ENCODE peak calls at places on chromosomes 6 and 20, in eight cellular contexts. One of them, this sample, is unnamed.

GRCh38 chr6:13575377-13575775 is 975 bp downstream of the SIRT5 start:
- DNase-seq in transverse colon: no peak
- DNase-seq in cardiac fibroblast: no peak
- DNase-seq in HT-29: no peak
- DNase-seq in frontal cortex: no peak
- DNase-seq in activated CD8-positive, alpha-beta memory T cell treated with anti-CD3 and anti-CD28 coated beads for 4 hours: peak; percentile 47
- DNase-seq in skeletal muscle cell: no peak
- DNase-seq in activated effector memory CD4-positive, alpha-beta T cell treated with anti-CD3 and anti-CD28 coated beads, Interleukin-2, amount 50 U/mL, for 16 hours: no peak
- DNase-seq in this sample: no peak

GRCh38 chr6:28393912-28394662 is 5.5 kb downstream of the ZSCAN12 start:
- DNase-seq in activated CD8-positive, alpha-beta memory T cell treated with anti-CD3 and anti-CD28 coated beads for 4 hours: no peak
- DNase-seq in activated effector memory CD4-positive, alpha-beta T cell treated with anti-CD3 and anti-CD28 coated beads, Interleukin-2, amount 50 U/mL, for 16 hours: no peak
- DNase-seq in HT-29: peak; percentile 36
- DNase-seq in skeletal muscle cell: no peak
- DNase-seq in transverse colon: no peak
- DNase-seq in frontal cortex: no peak
- DNase-seq in cardiac fibroblast: peak; percentile 33
- DNase-seq in this sample: no peak

GRCh38 chr6:41707565-41708200 is 27.7 kb downstream of the TFEB start:
- DNase-seq in transverse colon: no peak
- DNase-seq in HT-29: no peak
- DNase-seq in frontal cortex: no peak
- DNase-seq in activated CD8-positive, alpha-beta memory T cell treated with anti-CD3 and anti-CD28 coated beads for 4 hours: no peak
- DNase-seq in skeletal muscle cell: no peak
- DNase-seq in cardiac fibroblast: no peak
- DNase-seq in activated effector memory CD4-positive, alpha-beta T cell treated with anti-CD3 and anti-CD28 coated beads, Interleukin-2, amount 50 U/mL, for 16 hours: peak; percentile 74
- DNase-seq in this sample: no peak

GRCh38 chr6:76697585-76697984 is 625.1 kb upstream of the IMPG1 start:
- DNase-seq in cardiac fibroblast: peak; percentile 34
- DNase-seq in HT-29: peak; percentile 46
- DNase-seq in activated CD8-positive, alpha-beta memory T cell treated with anti-CD3 and anti-CD28 coated beads for 4 hours: no peak
- DNase-seq in skeletal muscle cell: no peak
- DNase-seq in activated effector memory CD4-positive, alpha-beta T cell treated with anti-CD3 and anti-CD28 coated beads, Interleukin-2, amount 50 U/mL, for 16 hours: no peak
- DNase-seq in frontal cortex: no peak
- DNase-seq in transverse colon: no peak
- DNase-seq in this sample: no peak

GRCh38 chr6:82862543-82862942 is 203.1 kb downstream of the UBE3D start:
- DNase-seq in frontal cortex: no peak
- DNase-seq in transverse colon: no peak
- DNase-seq in activated effector memory CD4-positive, alpha-beta T cell treated with anti-CD3 and anti-CD28 coated beads, Interleukin-2, amount 50 U/mL, for 16 hours: no peak
- DNase-seq in HT-29: no peak
- DNase-seq in activated CD8-positive, alpha-beta memory T cell treated with anti-CD3 and anti-CD28 coated beads for 4 hours: no peak
- DNase-seq in cardiac fibroblast: peak; percentile 64
- DNase-seq in skeletal muscle cell: peak; percentile 38
- DNase-seq in this sample: no peak

GRCh38 chr6:68126089-68126749 is 508.9 kb upstream of the ADGRB3 start:
- DNase-seq in cardiac fibroblast: no peak
- DNase-seq in activated CD8-positive, alpha-beta memory T cell treated with anti-CD3 and anti-CD28 coated beads for 4 hours: no peak
- DNase-seq in frontal cortex: no peak
- DNase-seq in activated effector memory CD4-positive, alpha-beta T cell treated with anti-CD3 and anti-CD28 coated beads, Interleukin-2, amount 50 U/mL, for 16 hours: no peak
- DNase-seq in skeletal muscle cell: no peak
- DNase-seq in HT-29: no peak
- DNase-seq in transverse colon: no peak
- DNase-seq in this sample: no peak

GRCh38 chr6:100665041-100665380 is 200.3 kb upstream of the SIM1 start:
- DNase-seq in cardiac fibroblast: no peak
- DNase-seq in HT-29: no peak
- DNase-seq in frontal cortex: no peak
- DNase-seq in transverse colon: peak; percentile 19
- DNase-seq in skeletal muscle cell: no peak
- DNase-seq in activated CD8-positive, alpha-beta memory T cell treated with anti-CD3 and anti-CD28 coated beads for 4 hours: no peak
- DNase-seq in activated effector memory CD4-positive, alpha-beta T cell treated with anti-CD3 and anti-CD28 coated beads, Interleukin-2, amount 50 U/mL, for 16 hours: no peak
- DNase-seq in this sample: no peak

GRCh38 chr6:146990821-146991798 is 213.1 kb upstream of the STXBP5 start:
- DNase-seq in activated CD8-positive, alpha-beta memory T cell treated with anti-CD3 and anti-CD28 coated beads for 4 hours: no peak
- DNase-seq in transverse colon: no peak
- DNase-seq in frontal cortex: no peak
- DNase-seq in activated effector memory CD4-positive, alpha-beta T cell treated with anti-CD3 and anti-CD28 coated beads, Interleukin-2, amount 50 U/mL, for 16 hours: no peak
- DNase-seq in HT-29: peak; percentile 39
- DNase-seq in skeletal muscle cell: peak; percentile 77
- DNase-seq in cardiac fibroblast: peak; percentile 69
- DNase-seq in this sample: no peak

GRCh38 chr6:155187994-155188706 is 75.7 kb upstream of the CLDN20 start:
- DNase-seq in HT-29: no peak
- DNase-seq in frontal cortex: no peak
- DNase-seq in skeletal muscle cell: no peak
- DNase-seq in activated CD8-positive, alpha-beta memory T cell treated with anti-CD3 and anti-CD28 coated beads for 4 hours: no peak
- DNase-seq in transverse colon: no peak
- DNase-seq in activated effector memory CD4-positive, alpha-beta T cell treated with anti-CD3 and anti-CD28 coated beads, Interleukin-2, amount 50 U/mL, for 16 hours: no peak
- DNase-seq in cardiac fibroblast: peak; percentile 31
- DNase-seq in this sample: no peak

GRCh38 chr6:43570876-43571441 is 4.9 kb downstream of the XPO5 start:
- DNase-seq in transverse colon: no peak
- DNase-seq in skeletal muscle cell: peak; percentile 2
- DNase-seq in HT-29: no peak
- DNase-seq in activated CD8-positive, alpha-beta memory T cell treated with anti-CD3 and anti-CD28 coated beads for 4 hours: no peak
- DNase-seq in activated effector memory CD4-positive, alpha-beta T cell treated with anti-CD3 and anti-CD28 coated beads, Interleukin-2, amount 50 U/mL, for 16 hours: no peak
- DNase-seq in cardiac fibroblast: no peak
- DNase-seq in frontal cortex: no peak
- DNase-seq in this sample: no peak

GRCh38 chr20:48926816-48927215 is 5.3 kb downstream of the ARFGEF2 start:
- DNase-seq in HT-29: no peak
- DNase-seq in frontal cortex: no peak
- DNase-seq in transverse colon: no peak
- DNase-seq in skeletal muscle cell: no peak
- DNase-seq in cardiac fibroblast: no peak
- DNase-seq in activated CD8-positive, alpha-beta memory T cell treated with anti-CD3 and anti-CD28 coated beads for 4 hours: no peak
- DNase-seq in activated effector memory CD4-positive, alpha-beta T cell treated with anti-CD3 and anti-CD28 coated beads, Interleukin-2, amount 50 U/mL, for 16 hours: no peak
- DNase-seq in this sample: no peak

GRCh38 chr6:107917468-107918375 is 40.3 kb downstream of the SEC63 start:
- DNase-seq in transverse colon: no peak
- DNase-seq in cardiac fibroblast: no peak
- DNase-seq in frontal cortex: no peak
- DNase-seq in activated effector memory CD4-positive, alpha-beta T cell treated with anti-CD3 and anti-CD28 coated beads, Interleukin-2, amount 50 U/mL, for 16 hours: no peak
- DNase-seq in skeletal muscle cell: no peak
- DNase-seq in activated CD8-positive, alpha-beta memory T cell treated with anti-CD3 and anti-CD28 coated beads for 4 hours: no peak
- DNase-seq in HT-29: no peak
- DNase-seq in this sample: no peak

GRCh38 chr6:13277231-13277630 is 51.1 kb downstream of the TBC1D7 start:
- DNase-seq in frontal cortex: no peak
- DNase-seq in activated effector memory CD4-positive, alpha-beta T cell treated with anti-CD3 and anti-CD28 coated beads, Interleukin-2, amount 50 U/mL, for 16 hours: peak; percentile 34
- DNase-seq in activated CD8-positive, alpha-beta memory T cell treated with anti-CD3 and anti-CD28 coated beads for 4 hours: no peak
- DNase-seq in transverse colon: no peak
- DNase-seq in cardiac fibroblast: no peak
- DNase-seq in skeletal muscle cell: no peak
- DNase-seq in HT-29: no peak
- DNase-seq in this sample: no peak

GRCh38 chr20:64214113-64214512 is 41.4 kb upstream of the PCMTD2 start:
- DNase-seq in activated effector memory CD4-positive, alpha-beta T cell treated with anti-CD3 and anti-CD28 coated beads, Interleukin-2, amount 50 U/mL, for 16 hours: no peak
- DNase-seq in skeletal muscle cell: no peak
- DNase-seq in transverse colon: no peak
- DNase-seq in HT-29: no peak
- DNase-seq in cardiac fibroblast: no peak
- DNase-seq in activated CD8-positive, alpha-beta memory T cell treated with anti-CD3 and anti-CD28 coated beads for 4 hours: no peak
- DNase-seq in frontal cortex: no peak
- DNase-seq in this sample: no peak

GRCh38 chr6:33755070-33755869 is 8.6 kb upstream of the IP6K3 start:
- DNase-seq in HT-29: no peak
- DNase-seq in skeletal muscle cell: no peak
- DNase-seq in frontal cortex: no peak
- DNase-seq in transverse colon: no peak
- DNase-seq in activated CD8-positive, alpha-beta memory T cell treated with anti-CD3 and anti-CD28 coated beads for 4 hours: no peak
- DNase-seq in cardiac fibroblast: no peak
- DNase-seq in activated effector memory CD4-positive, alpha-beta T cell treated with anti-CD3 and anti-CD28 coated beads, Interleukin-2, amount 50 U/mL, for 16 hours: no peak
- DNase-seq in this sample: no peak

GRCh38 chr6:14550817-14551216 is 433.2 kb downstream of the CD83 start:
- DNase-seq in skeletal muscle cell: peak; percentile 71
- DNase-seq in HT-29: no peak
- DNase-seq in transverse colon: peak; percentile 37
- DNase-seq in activated effector memory CD4-positive, alpha-beta T cell treated with anti-CD3 and anti-CD28 coated beads, Interleukin-2, amount 50 U/mL, for 16 hours: no peak
- DNase-seq in activated CD8-positive, alpha-beta memory T cell treated with anti-CD3 and anti-CD28 coated beads for 4 hours: no peak
- DNase-seq in frontal cortex: no peak
- DNase-seq in cardiac fibroblast: peak; percentile 45
- DNase-seq in this sample: no peak

GRCh38 chr6:73521351-73522254 is 771 bp upstream of the EEF1A1 start:
- DNase-seq in frontal cortex: peak; percentile 49
- DNase-seq in skeletal muscle cell: peak; percentile 67
- DNase-seq in activated CD8-positive, alpha-beta memory T cell treated with anti-CD3 and anti-CD28 coated beads for 4 hours: no peak
- DNase-seq in cardiac fibroblast: peak; percentile 84
- DNase-seq in activated effector memory CD4-positive, alpha-beta T cell treated with anti-CD3 and anti-CD28 coated beads, Interleukin-2, amount 50 U/mL, for 16 hours: no peak
- DNase-seq in HT-29: peak; percentile 86
- DNase-seq in transverse colon: no peak
- DNase-seq in this sample: peak; percentile 48

GRCh38 chr6:156948807-156949206 is 171.6 kb downstream of the ARID1B start:
- DNase-seq in skeletal muscle cell: no peak
- DNase-seq in frontal cortex: no peak
- DNase-seq in activated effector memory CD4-positive, alpha-beta T cell treated with anti-CD3 and anti-CD28 coated beads, Interleukin-2, amount 50 U/mL, for 16 hours: no peak
- DNase-seq in HT-29: peak; percentile 45
- DNase-seq in activated CD8-positive, alpha-beta memory T cell treated with anti-CD3 and anti-CD28 coated beads for 4 hours: no peak
- DNase-seq in cardiac fibroblast: peak; percentile 53
- DNase-seq in transverse colon: no peak
- DNase-seq in this sample: no peak

GRCh38 chr6:2450546-2450945 is 205.1 kb upstream of the GMDS start:
- DNase-seq in cardiac fibroblast: peak; percentile 10
- DNase-seq in transverse colon: peak; percentile 82
- DNase-seq in activated effector memory CD4-positive, alpha-beta T cell treated with anti-CD3 and anti-CD28 coated beads, Interleukin-2, amount 50 U/mL, for 16 hours: no peak
- DNase-seq in frontal cortex: no peak
- DNase-seq in skeletal muscle cell: no peak
- DNase-seq in HT-29: peak; percentile 77
- DNase-seq in activated CD8-positive, alpha-beta memory T cell treated with anti-CD3 and anti-CD28 coated beads for 4 hours: no peak
- DNase-seq in this sample: no peak

GRCh38 chr6:24492475-24492874 is 2.3 kb upstream of the ALDH5A1 start:
- DNase-seq in cardiac fibroblast: peak; percentile 21
- DNase-seq in transverse colon: peak; percentile 23
- DNase-seq in HT-29: no peak
- DNase-seq in skeletal muscle cell: no peak
- DNase-seq in activated CD8-positive, alpha-beta memory T cell treated with anti-CD3 and anti-CD28 coated beads for 4 hours: no peak
- DNase-seq in frontal cortex: no peak
- DNase-seq in activated effector memory CD4-positive, alpha-beta T cell treated with anti-CD3 and anti-CD28 coated beads, Interleukin-2, amount 50 U/mL, for 16 hours: no peak
- DNase-seq in this sample: no peak

GRCh38 chr6:157263146-157263545 is 60.2 kb downstream of the TMEM242 start:
- DNase-seq in HT-29: no peak
- DNase-seq in activated effector memory CD4-positive, alpha-beta T cell treated with anti-CD3 and anti-CD28 coated beads, Interleukin-2, amount 50 U/mL, for 16 hours: no peak
- DNase-seq in transverse colon: no peak
- DNase-seq in cardiac fibroblast: no peak
- DNase-seq in skeletal muscle cell: no peak
- DNase-seq in frontal cortex: no peak
- DNase-seq in activated CD8-positive, alpha-beta memory T cell treated with anti-CD3 and anti-CD28 coated beads for 4 hours: no peak
- DNase-seq in this sample: no peak

GRCh38 chr6:145633981-145634627 is 101.2 kb downstream of the EPM2A start:
- DNase-seq in transverse colon: peak; percentile 85
- DNase-seq in activated effector memory CD4-positive, alpha-beta T cell treated with anti-CD3 and anti-CD28 coated beads, Interleukin-2, amount 50 U/mL, for 16 hours: peak; percentile 91
- DNase-seq in cardiac fibroblast: peak; percentile 88
- DNase-seq in activated CD8-positive, alpha-beta memory T cell treated with anti-CD3 and anti-CD28 coated beads for 4 hours: peak; percentile 50
- DNase-seq in skeletal muscle cell: peak; percentile 32
- DNase-seq in HT-29: peak; percentile 90
- DNase-seq in frontal cortex: peak; percentile 49
- DNase-seq in this sample: peak; percentile 74

GRCh38 chr6:6704423-6705060 is 116.0 kb downstream of the LY86 start:
- DNase-seq in transverse colon: no peak
- DNase-seq in HT-29: no peak
- DNase-seq in frontal cortex: no peak
- DNase-seq in cardiac fibroblast: no peak
- DNase-seq in skeletal muscle cell: no peak
- DNase-seq in activated effector memory CD4-positive, alpha-beta T cell treated with anti-CD3 and anti-CD28 coated beads, Interleukin-2, amount 50 U/mL, for 16 hours: no peak
- DNase-seq in activated CD8-positive, alpha-beta memory T cell treated with anti-CD3 and anti-CD28 coated beads for 4 hours: no peak
- DNase-seq in this sample: no peak

GRCh38 chr20:48948612-48949011 is 27.1 kb downstream of the ARFGEF2 start:
- DNase-seq in skeletal muscle cell: no peak
- DNase-seq in activated CD8-positive, alpha-beta memory T cell treated with anti-CD3 and anti-CD28 coated beads for 4 hours: no peak
- DNase-seq in HT-29: no peak
- DNase-seq in transverse colon: no peak
- DNase-seq in frontal cortex: no peak
- DNase-seq in activated effector memory CD4-positive, alpha-beta T cell treated with anti-CD3 and anti-CD28 coated beads, Interleukin-2, amount 50 U/mL, for 16 hours: no peak
- DNase-seq in cardiac fibroblast: no peak
- DNase-seq in this sample: no peak

GRCh38 chr6:43575105-43575771 is 600 bp downstream of the XPO5 start:
- DNase-seq in activated effector memory CD4-positive, alpha-beta T cell treated with anti-CD3 and anti-CD28 coated beads, Interleukin-2, amount 50 U/mL, for 16 hours: no peak
- DNase-seq in transverse colon: peak; percentile 36
- DNase-seq in activated CD8-positive, alpha-beta memory T cell treated with anti-CD3 and anti-CD28 coated beads for 4 hours: peak; percentile 11
- DNase-seq in HT-29: no peak
- DNase-seq in skeletal muscle cell: no peak
- DNase-seq in frontal cortex: no peak
- DNase-seq in cardiac fibroblast: no peak
- DNase-seq in this sample: no peak

GRCh38 chr20:37414133-37414532 is 68.2 kb downstream of the SRC start:
- DNase-seq in activated CD8-positive, alpha-beta memory T cell treated with anti-CD3 and anti-CD28 coated beads for 4 hours: no peak
- DNase-seq in skeletal muscle cell: no peak
- DNase-seq in transverse colon: no peak
- DNase-seq in activated effector memory CD4-positive, alpha-beta T cell treated with anti-CD3 and anti-CD28 coated beads, Interleukin-2, amount 50 U/mL, for 16 hours: no peak
- DNase-seq in cardiac fibroblast: no peak
- DNase-seq in HT-29: no peak
- DNase-seq in frontal cortex: no peak
- DNase-seq in this sample: no peak

GRCh38 chr6:167306401-167306998 is 15.4 kb downstream of the UNC93A start:
- DNase-seq in transverse colon: no peak
- DNase-seq in activated effector memory CD4-positive, alpha-beta T cell treated with anti-CD3 and anti-CD28 coated beads, Interleukin-2, amount 50 U/mL, for 16 hours: no peak
- DNase-seq in cardiac fibroblast: peak; percentile 17
- DNase-seq in frontal cortex: no peak
- DNase-seq in HT-29: peak; percentile 44
- DNase-seq in activated CD8-positive, alpha-beta memory T cell treated with anti-CD3 and anti-CD28 coated beads for 4 hours: no peak
- DNase-seq in skeletal muscle cell: no peak
- DNase-seq in this sample: no peak

GRCh38 chr20:36202891-36203338 is 33.4 kb upstream of the AAR2 start:
- DNase-seq in activated CD8-positive, alpha-beta memory T cell treated with anti-CD3 and anti-CD28 coated beads for 4 hours: peak; percentile 53
- DNase-seq in cardiac fibroblast: peak; percentile 68
- DNase-seq in activated effector memory CD4-positive, alpha-beta T cell treated with anti-CD3 and anti-CD28 coated beads, Interleukin-2, amount 50 U/mL, for 16 hours: peak; percentile 92
- DNase-seq in frontal cortex: peak; percentile 76
- DNase-seq in transverse colon: peak; percentile 72
- DNase-seq in HT-29: peak; percentile 79
- DNase-seq in skeletal muscle cell: no peak
- DNase-seq in this sample: peak; percentile 42

GRCh38 chr6:25630508-25631229 is 21.3 kb upstream of the SCGN start:
- DNase-seq in activated effector memory CD4-positive, alpha-beta T cell treated with anti-CD3 and anti-CD28 coated beads, Interleukin-2, amount 50 U/mL, for 16 hours: no peak
- DNase-seq in activated CD8-positive, alpha-beta memory T cell treated with anti-CD3 and anti-CD28 coated beads for 4 hours: no peak
- DNase-seq in skeletal muscle cell: no peak
- DNase-seq in HT-29: no peak
- DNase-seq in cardiac fibroblast: no peak
- DNase-seq in transverse colon: no peak
- DNase-seq in frontal cortex: no peak
- DNase-seq in this sample: no peak

GRCh38 chr6:11279213-11279780 is 46.8 kb upstream of the NEDD9 start:
- DNase-seq in transverse colon: no peak
- DNase-seq in frontal cortex: no peak
- DNase-seq in skeletal muscle cell: no peak
- DNase-seq in activated effector memory CD4-positive, alpha-beta T cell treated with anti-CD3 and anti-CD28 coated beads, Interleukin-2, amount 50 U/mL, for 16 hours: no peak
- DNase-seq in activated CD8-positive, alpha-beta memory T cell treated with anti-CD3 and anti-CD28 coated beads for 4 hours: no peak
- DNase-seq in cardiac fibroblast: no peak
- DNase-seq in HT-29: no peak
- DNase-seq in this sample: no peak

GRCh38 chr20:8997720-8998119 is 71.2 kb upstream of the PLCB4 start:
- DNase-seq in skeletal muscle cell: no peak
- DNase-seq in cardiac fibroblast: no peak
- DNase-seq in activated effector memory CD4-positive, alpha-beta T cell treated with anti-CD3 and anti-CD28 coated beads, Interleukin-2, amount 50 U/mL, for 16 hours: no peak
- DNase-seq in frontal cortex: no peak
- DNase-seq in activated CD8-positive, alpha-beta memory T cell treated with anti-CD3 and anti-CD28 coated beads for 4 hours: no peak
- DNase-seq in transverse colon: no peak
- DNase-seq in HT-29: no peak
- DNase-seq in this sample: no peak

GRCh38 chr6:66965227-66965626 is 1258.2 kb upstream of the EYS start:
- DNase-seq in skeletal muscle cell: no peak
- DNase-seq in HT-29: no peak
- DNase-seq in transverse colon: no peak
- DNase-seq in activated effector memory CD4-positive, alpha-beta T cell treated with anti-CD3 and anti-CD28 coated beads, Interleukin-2, amount 50 U/mL, for 16 hours: no peak
- DNase-seq in activated CD8-positive, alpha-beta memory T cell treated with anti-CD3 and anti-CD28 coated beads for 4 hours: no peak
- DNase-seq in cardiac fibroblast: no peak
- DNase-seq in frontal cortex: no peak
- DNase-seq in this sample: no peak

GRCh38 chr6:76052314-76052713 is 20.1 kb downstream of the IMPG1 start:
- DNase-seq in frontal cortex: no peak
- DNase-seq in transverse colon: no peak
- DNase-seq in cardiac fibroblast: no peak
- DNase-seq in HT-29: no peak
- DNase-seq in activated CD8-positive, alpha-beta memory T cell treated with anti-CD3 and anti-CD28 coated beads for 4 hours: no peak
- DNase-seq in activated effector memory CD4-positive, alpha-beta T cell treated with anti-CD3 and anti-CD28 coated beads, Interleukin-2, amount 50 U/mL, for 16 hours: no peak
- DNase-seq in skeletal muscle cell: no peak
- DNase-seq in this sample: no peak